ENCODE peak calls at places on chromosomes 12 and 14, in nine cellular contexts. V is heart left ventricle; T is astrocyte; B is choroid plexus epithelial cell; F is cardiac fibroblast; C is GM13976; Q is MM.1S; K is spleen; Y is CD8-positive, alpha-beta T cell. U is an unnamed sample.

GRCh38 chr12:84463756-84464495 is 448.7 kb downstream of the SLC6A15 start:
- DNase-seq in V (no peak), T (peak), B (no peak), F (no peak), C (no peak), Q (no peak), K (no peak), Y (no peak), U (no peak)

GRCh38 chr12:74021937-74022336 is 515.7 kb upstream of the ATXN7L3B start:
- DNase-seq in V (peak), T (peak), B (peak), F (peak), C (peak), Q (peak), K (peak), Y (no peak), U (peak)

GRCh38 chr12:5138256-5138655 is 94.6 kb downstream of the KCNA5 start:
- DNase-seq in V (no peak), T (no peak), B (no peak), F (no peak), C (no peak), Q (no peak), K (no peak), Y (no peak), U (no peak)

GRCh38 chr12:30754383-30754749 is 385 bp downstream of the CAPRIN2 start:
- DNase-seq in V (no peak), T (peak), B (no peak), F (no peak), C (no peak), Q (no peak), K (no peak), Y (peak), U (no peak)

GRCh38 chr12:132729541-132730320 is 19.1 kb downstream of the PGAM5 start:
- DNase-seq in V (no peak), T (no peak), B (no peak), F (no peak), C (no peak), Q (no peak), K (no peak), Y (no peak), U (no peak)

GRCh38 chr12:8648598-8649205 is 13.9 kb downstream of the MFAP5 start:
- DNase-seq in V (no peak), T (no peak), B (no peak), F (no peak), C (peak), Q (peak), K (no peak), Y (peak), U (peak)

GRCh38 chr14:85534914-85535313 is 5.0 kb downstream of the FLRT2 start:
- DNase-seq in V (no peak), T (no peak), B (peak), F (no peak), C (no peak), Q (no peak), K (no peak), Y (no peak), U (no peak)

GRCh38 chr14:101564819-101565698 is 3.8 kb downstream of the DIO3 start:
- DNase-seq in V (no peak), T (no peak), B (no peak), F (no peak), C (no peak), Q (no peak), K (no peak), Y (no peak), U (no peak)

GRCh38 chr12:15179672-15180071 is 41.5 kb downstream of the RERG start:
- DNase-seq in V (peak), T (no peak), B (peak), F (no peak), C (no peak), Q (no peak), K (no peak), Y (no peak), U (no peak)

GRCh38 chr14:22955702-22956575 is 951 bp downstream of the HAUS4 start:
- DNase-seq in V (no peak), T (peak), B (no peak), F (no peak), C (no peak), Q (no peak), K (no peak), Y (no peak), U (no peak)

GRCh38 chr12:78343657-78344056 is 513.0 kb downstream of the NAV3 start:
- DNase-seq in V (no peak), T (no peak), B (no peak), F (no peak), C (no peak), Q (no peak), K (no peak), Y (no peak), U (no peak)

GRCh38 chr12:14514154-14514842 is 53.4 kb downstream of the PLBD1 start:
- DNase-seq in V (no peak), T (peak), B (peak), F (peak), C (peak), Q (no peak), K (no peak), Y (no peak), U (peak)

GRCh38 chr12:79408665-79409064 is 282.1 kb downstream of the PAWR start:
- DNase-seq in V (no peak), T (no peak), B (no peak), F (no peak), C (no peak), Q (no peak), K (no peak), Y (no peak), U (no peak)

GRCh38 chr12:57270966-57271470 is 20.0 kb upstream of the STAC3 start:
- DNase-seq in V (no peak), T (no peak), B (no peak), F (peak), C (no peak), Q (no peak), K (no peak), Y (no peak), U (no peak)

GRCh38 chr12:50110762-50111416 is 1.1 kb upstream of the COX14 start:
- DNase-seq in V (peak), T (no peak), B (peak), F (peak), C (peak), Q (peak), K (peak), Y (no peak), U (peak)

GRCh38 chr12:1013618-1014489 is 22.8 kb downstream of the ERC1 start:
- DNase-seq in V (no peak), T (peak), B (peak), F (peak), C (no peak), Q (no peak), K (no peak), Y (no peak), U (no peak)

GRCh38 chr14:49586673-49587460 is 687 bp upstream of the RPS29 start:
- DNase-seq in V (no peak), T (peak), B (peak), F (peak), C (peak), Q (peak), K (no peak), Y (peak), U (peak)
- TF ChIP-seq CTCF in V (peak), T (peak), B (peak), F (peak), C (peak), Q (peak), K (peak), Y (peak), U (peak)

GRCh38 chr14:86672071-86672470 is 1142.1 kb downstream of the FLRT2 start:
- DNase-seq in V (no peak), T (no peak), B (no peak), F (no peak), C (no peak), Q (no peak), K (no peak), Y (no peak), U (no peak)
- TF ChIP-seq CTCF in V (no peak), T (no peak), B (no peak), F (no peak), C (no peak), Q (no peak), K (no peak), Y (no peak), U (no peak)

DNA sequence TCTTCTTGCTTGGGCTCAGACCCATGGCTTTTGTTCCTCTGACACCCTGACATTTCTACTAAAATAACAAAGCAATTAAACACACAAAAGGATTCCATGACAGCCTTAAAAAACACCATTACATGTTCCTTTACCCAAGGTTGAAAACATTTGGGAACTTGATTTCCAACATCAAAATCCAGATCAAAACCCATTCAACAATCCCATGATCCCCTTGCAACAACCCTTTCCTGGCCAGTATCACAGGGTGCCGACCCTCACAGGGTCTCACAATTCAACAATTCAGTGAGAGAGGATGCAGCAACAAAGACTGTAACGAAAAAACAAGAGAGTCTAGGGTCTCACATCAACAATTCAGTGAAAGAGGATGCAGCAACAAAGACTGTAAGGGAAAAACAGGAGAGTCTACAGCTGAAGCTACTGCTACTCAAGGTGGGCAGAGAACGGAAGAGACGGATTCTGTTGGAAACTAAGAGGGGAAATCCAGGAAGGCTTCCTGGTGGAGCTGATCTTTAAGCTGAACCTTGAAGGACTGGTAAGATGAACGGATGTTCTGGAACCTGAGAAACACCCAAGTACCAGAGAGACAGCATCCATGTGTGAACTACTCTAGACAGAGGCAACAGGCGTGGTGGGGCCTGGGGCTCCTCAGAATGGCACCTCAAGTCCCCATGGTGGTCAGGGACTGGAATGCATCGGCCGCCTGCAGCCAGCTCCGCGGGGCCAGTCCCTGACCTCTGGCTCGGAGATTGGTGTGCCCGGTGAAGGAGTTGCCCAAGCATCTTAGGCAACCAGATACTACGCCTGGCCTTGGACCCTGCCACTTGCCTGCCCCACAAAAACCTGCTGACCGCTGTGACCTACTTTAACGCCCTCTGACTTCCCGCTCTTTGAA is 22.7 kb upstream of the ZFP36L1 start:
- DNase-seq in V (no peak), T (no peak), B (no peak), F (no peak), C (peak), Q (no peak), K (peak), Y (peak), U (peak)
- TF ChIP-seq CTCF in V (no peak), T (no peak), B (no peak), F (no peak), C (no peak), Q (no peak), K (no peak), Y (no peak), U (no peak)

DNA sequence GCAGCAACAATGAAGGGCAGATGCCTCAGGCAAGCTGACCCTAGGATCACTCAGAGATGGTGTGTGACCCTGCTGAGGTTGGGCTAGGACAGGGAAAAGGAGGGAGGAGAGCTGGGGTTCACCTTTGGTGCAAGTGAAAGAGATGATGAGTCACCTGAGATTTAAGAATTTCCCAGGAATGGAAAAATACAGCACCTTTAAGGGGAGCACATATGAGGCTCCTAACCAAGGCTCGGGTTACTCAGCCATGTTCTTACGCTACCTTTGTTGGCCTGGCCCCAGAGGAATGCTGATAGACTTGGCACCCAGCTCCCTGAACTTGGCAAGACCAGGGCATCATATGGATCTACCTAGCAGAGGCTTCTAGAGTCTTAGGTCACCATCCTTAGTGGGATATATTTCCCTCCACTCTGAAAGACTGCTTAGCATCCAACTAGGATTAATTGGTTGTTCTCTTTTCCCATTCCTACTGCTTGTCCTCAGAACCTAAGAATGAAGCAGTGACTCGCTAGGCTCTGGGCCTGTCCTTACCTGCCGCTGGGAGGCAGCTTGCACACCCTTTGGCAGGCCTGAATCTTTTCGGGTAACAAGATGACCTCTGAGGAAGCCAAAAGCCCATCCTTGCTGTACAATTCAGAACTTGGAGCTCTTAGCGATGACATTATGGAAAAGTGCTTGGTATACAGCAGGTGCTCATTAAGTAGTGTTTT is 4.0 kb upstream of the NAA25 start:
- DNase-seq in V (no peak), T (no peak), B (no peak), F (no peak), C (no peak), Q (no peak), K (no peak), Y (no peak), U (no peak)
- TF ChIP-seq CTCF in V (no peak), T (no peak), B (no peak), F (no peak), C (no peak), Q (no peak), K (no peak), Y (no peak), U (no peak)